ENCODE peak calls at places on chromosomes 4 and X, in seven cellular contexts. H is left ventricle myocardium inferior, B is endodermal cell, R is transverse colon, Y is psoas muscle, T is heart left ventricle, N is OCI-LY7. O is an unnamed sample.

GRCh38 chr4:110877728-110878382 is 255.0 kb upstream of the PITX2 start:
- DNase-seq in H (no peak), B (no peak), R (no peak), Y (no peak), T (no peak), N (no peak), O (no peak)

GRCh38 chr4:31383767-31384166 is 663.6 kb downstream of the PCDH7 start:
- DNase-seq in H (no peak), B (no peak), R (no peak), Y (no peak), T (no peak), N (no peak), O (no peak)

GRCh38 chrX:14476169-14476568 is 53.2 kb upstream of the GLRA2 start:
- DNase-seq in H (no peak), B (no peak), R (no peak), Y (no peak), T (no peak), N (no peak), O (no peak)

GRCh38 chr4:113476800-113477199 is 284.7 kb downstream of the CAMK2D start:
- DNase-seq in H (no peak), B (no peak), R (no peak), Y (no peak), T (no peak), N (no peak), O (no peak)

GRCh38 chrX:46588263-46588662 is 14.7 kb downstream of the CHST7 start:
- DNase-seq in H (peak; percentile 41), B (peak; percentile 60), R (peak; percentile 20), Y (peak; percentile 64), T (no peak), N (peak; percentile 45), O (peak; percentile 63)

GRCh38 chr4:21009956-21010355 is 309.7 kb downstream of the PACRGL start:
- DNase-seq in H (no peak), B (no peak), R (no peak), Y (no peak), T (no peak), N (no peak), O (no peak)

GRCh38 chr4:183905593-183906485 is 732 bp downstream of the STOX2 start:
- DNase-seq in H (peak; percentile 44), B (peak; percentile 94), R (peak; percentile 37), Y (peak; percentile 65), T (peak; percentile 72), N (no peak), O (no peak)

GRCh38 chr4:98430708-98431403 is 169.7 kb downstream of the RAP1GDS1 start:
- DNase-seq in H (no peak), B (no peak), R (no peak), Y (no peak), T (no peak), N (no peak), O (no peak)

GRCh38 chr4:44425614-44426208 is 22.9 kb downstream of the KCTD8 start:
- DNase-seq in H (no peak), B (peak; percentile 75), R (no peak), Y (no peak), T (no peak), N (no peak), O (no peak)

GRCh38 chrX:6227445-6227820 is 1.2 kb downstream of the NLGN4X start:
- DNase-seq in H (no peak), B (peak; percentile 48), R (no peak), Y (no peak), T (no peak), N (no peak), O (no peak)

GRCh38 chrX:84175943-84176342 is 12.1 kb downstream of the RPS6KA6 start:
- DNase-seq in H (no peak), B (no peak), R (no peak), Y (no peak), T (no peak), N (no peak), O (no peak)

GRCh38 chr4:162164881-162165528 is 1.2 kb upstream of the FSTL5 start:
- DNase-seq in H (no peak), B (no peak), R (no peak), Y (no peak), T (no peak), N (no peak), O (no peak)

GRCh38 chr4:38463268-38463958 is 200.6 kb upstream of the KLF3 start:
- DNase-seq in H (no peak), B (no peak), R (no peak), Y (no peak), T (no peak), N (no peak), O (no peak)

GRCh38 chrX:132740316-132741123 is 217.9 kb downstream of the HS6ST2 start:
- DNase-seq in H (no peak), B (no peak), R (no peak), Y (no peak), T (no peak), N (no peak), O (no peak)
- TF ChIP-seq CTCF in H (peak; percentile 60), B (peak; percentile 98), R (peak; percentile 45), Y (peak; percentile 66), T (peak; percentile 39), N (peak; percentile 69), O (no peak)

GRCh38 chr4:55819634-55820033 is at the start of gene EXOC1L:
- DNase-seq in H (peak; percentile 16), B (peak; percentile 95), R (no peak), Y (no peak), T (peak; percentile 59), N (no peak), O (no peak)
- H3K4me3 ChIP-seq in H (peak within 1 kb of the TSS; percentile 42), B (peak within 1 kb of the TSS; percentile 52), R (no peak within 1 kb of the TSS), Y (peak within 1 kb of the TSS; percentile 30), T (peak within 1 kb of the TSS; percentile 22), N (no peak within 1 kb of the TSS), O (peak within 1 kb of the TSS; percentile 41)

DNA sequence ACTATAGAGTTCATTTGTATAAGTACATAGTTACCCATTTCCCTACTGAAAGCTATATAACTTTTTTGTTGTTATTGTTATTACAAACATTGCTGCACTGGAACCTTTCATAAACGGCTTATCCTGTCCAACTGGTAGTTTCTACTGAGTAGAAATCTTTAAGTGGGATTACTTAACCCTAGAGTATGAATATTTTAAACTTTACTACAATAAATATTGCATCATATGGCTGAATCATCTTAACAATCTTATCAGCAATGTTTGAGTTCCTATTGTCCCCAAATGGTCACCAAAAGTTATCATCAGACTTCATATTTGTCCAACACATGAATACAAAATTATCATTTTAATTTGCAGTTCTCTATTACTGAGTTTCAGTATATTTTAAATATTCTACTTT is 40.5 kb downstream of the LCORL start:
- DNase-seq in H (no peak), B (no peak), R (no peak), Y (no peak), T (no peak), N (no peak), O (no peak)
- H3K9me3 ChIP-seq in H (peaks cover 35% of the 10 kb centered on the region), B (peaks cover 42% of the 10 kb centered on the region), R (no peaks in the 10 kb centered on the region), Y (peaks cover 9% of the 10 kb centered on the region), T (peaks cover 45% of the 10 kb centered on the region), N (peaks cover 19% of the 10 kb centered on the region), O (no peaks in the 10 kb centered on the region)

GRCh38 chrX:38634665-38635064 is 73.3 kb downstream of the TSPAN7 start:
- DNase-seq in H (no peak), B (no peak), R (no peak), Y (no peak), T (no peak), N (no peak), O (no peak)
- TF ChIP-seq CTCF in H (no peak), B (no peak), R (no peak), Y (no peak), T (no peak), N (no peak), O (no peak)

DNA sequence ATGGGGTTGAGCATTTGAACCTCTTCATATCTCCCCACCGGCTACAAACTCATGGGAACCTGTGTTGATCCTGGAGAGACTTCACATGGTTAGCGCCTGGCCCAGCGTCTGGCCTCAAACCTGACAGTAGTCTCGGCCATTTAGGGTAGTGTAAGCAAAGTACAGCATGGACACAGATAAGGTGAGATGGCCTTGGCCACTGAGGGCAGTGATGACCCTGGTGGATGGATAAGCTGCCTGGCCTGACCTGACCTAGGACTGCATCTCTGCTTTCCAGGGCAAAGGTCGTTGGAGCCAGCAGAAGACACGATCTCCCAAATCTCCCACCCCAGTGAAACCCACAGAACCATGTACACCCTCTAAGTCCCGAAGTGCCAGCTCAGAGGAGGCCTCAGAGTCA is 51.7 kb downstream of the BCORL1 start:
- DNase-seq in H (no peak), B (no peak), R (no peak), Y (no peak), T (no peak), N (no peak), O (no peak)
- H3K4me3 ChIP-seq in H (no peak overlapping the region), B (no peak overlapping the region), R (no peak overlapping the region), Y (no peak overlapping the region), T (no peak overlapping the region), N (no peak overlapping the region), O (no peak overlapping the region)